ENCODE peak calls at places on chromosome 21, in seven cellular contexts. Q is foreskin fibroblast, Z is endothelial cell, M is bronchial epithelial cell, V is kidney epithelial cell, P is left ventricle myocardium inferior, I is fibroblast of lung. Y is an unnamed sample.

GRCh38 chr21:37257526-37257966 is 9.6 kb downstream of the VPS26C start:
- DNase-seq in Q (no peak), Z (no peak), M (no peak), V (no peak), P (peak; percentile 23), I (peak; percentile 33), Y (peak; percentile 8)

GRCh38 chr21:46095106-46095719 is 2.7 kb upstream of the COL6A2 start:
- DNase-seq in Q (no peak), Z (no peak), M (no peak), V (no peak), P (no peak), I (no peak), Y (no peak)

GRCh38 chr21:46096596-46096981 is 1.3 kb upstream of the COL6A2 start:
- DNase-seq in Q (no peak), Z (peak; percentile 2), M (no peak), V (no peak), P (no peak), I (no peak), Y (no peak)

GRCh38 chr21:23401278-23401677 is 2206.0 kb downstream of the MRPL39 start:
- DNase-seq in Q (no peak), Z (no peak), M (peak; percentile 10), V (no peak), P (no peak), I (no peak), Y (no peak)

GRCh38 chr21:46060596-46061061 is 37.3 kb upstream of the COL6A2 start:
- DNase-seq in Q (peak; percentile 100), Z (no peak), M (no peak), V (peak; percentile 88), P (peak; percentile 75), I (peak; percentile 100), Y (peak; percentile 93)

GRCh38 chr21:31310750-31311149 is 33.3 kb downstream of the TIAM1 start:
- DNase-seq in Q (peak; percentile 30), Z (no peak), M (peak; percentile 96), V (no peak), P (no peak), I (peak; percentile 35), Y (no peak)

GRCh38 chr21:46665566-46665965 is 30.1 kb downstream of the PRMT2 start:
- DNase-seq in Q (no peak), Z (no peak), M (no peak), V (no peak), P (no peak), I (no peak), Y (no peak)

GRCh38 chr21:23874271-23874670 is 1733.0 kb downstream of the MRPL39 start:
- DNase-seq in Q (no peak), Z (no peak), M (no peak), V (no peak), P (no peak), I (no peak), Y (no peak)

GRCh38 chr21:45324430-45325205 is 36.9 kb upstream of the POFUT2 start:
- DNase-seq in Q (no peak), Z (no peak), M (no peak), V (no peak), P (peak; percentile 20), I (no peak), Y (no peak)

GRCh38 chr21:46436586-46436985 is 22.1 kb upstream of the DIP2A start:
- DNase-seq in Q (no peak), Z (no peak), M (no peak), V (no peak), P (no peak), I (no peak), Y (no peak)

GRCh38 chr21:14875704-14876364 is 189.0 kb downstream of the NRIP1 start:
- DNase-seq in Q (peak; percentile 34), Z (no peak), M (no peak), V (peak; percentile 86), P (no peak), I (peak; percentile 25), Y (no peak)

GRCh38 chr21:39728341-39728740 is 16.6 kb upstream of the IGSF5 start:
- DNase-seq in Q (no peak), Z (no peak), M (no peak), V (no peak), P (no peak), I (no peak), Y (no peak)

GRCh38 chr21:17688912-17689874 is 76.5 kb upstream of the BTG3 start:
- DNase-seq in Q (no peak), Z (no peak), M (peak; percentile 96), V (peak; percentile 37), P (peak; percentile 23), I (peak; percentile 67), Y (peak; percentile 58)
- TF ChIP-seq CTCF in Q (peak; percentile 16), Z (peak; percentile 41), M (peak; percentile 47), V (peak; percentile 21), P (no peak), I (no peak), Y (peak; percentile 53)

DNA sequence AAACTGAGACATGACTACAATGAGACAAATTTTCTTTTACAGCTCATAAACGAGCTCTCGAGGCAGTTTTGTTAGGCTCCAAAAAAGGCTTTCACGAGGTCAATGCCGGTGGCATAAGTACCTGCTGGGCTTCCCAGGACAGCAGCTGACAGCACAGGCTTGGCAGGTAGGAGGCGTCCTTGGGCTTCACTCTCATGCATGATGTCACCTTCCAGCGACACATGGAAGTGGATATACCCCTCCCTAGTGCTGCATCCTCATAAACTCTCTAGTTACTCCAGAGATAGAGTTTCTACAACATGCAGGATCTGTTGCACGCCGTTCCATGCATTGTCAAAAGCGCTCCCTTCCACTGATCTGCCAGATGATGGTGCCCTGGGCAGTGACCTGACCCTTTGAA is 112.5 kb upstream of the PAXBP1 start:
- DNase-seq in Q (no peak), Z (no peak), M (no peak), V (no peak), P (no peak), I (no peak), Y (no peak)
- TF ChIP-seq CTCF in Q (no peak), Z (no peak), M (no peak), V (peak; percentile 2), P (no peak), I (no peak), Y (no peak)

GRCh38 chr21:26961704-26962103 is 5.2 kb downstream of the ADAMTS5 start:
- DNase-seq in Q (peak; percentile 32), Z (peak; percentile 12), M (no peak), V (no peak), P (no peak), I (no peak), Y (no peak)
- TF ChIP-seq CTCF in Q (no peak), Z (peak; percentile 33), M (peak; percentile 23), V (peak; percentile 43), P (peak; percentile 29), I (no peak), Y (peak; percentile 61)

GRCh38 chr21:33325222-33326067 is 675 bp downstream of the IFNAR1 start:
- DNase-seq in Q (peak; percentile 78), Z (peak; percentile 46), M (peak; percentile 65), V (peak; percentile 19), P (peak; percentile 76), I (peak; percentile 58), Y (peak; percentile 76)

GRCh38 chr21:33327792-33328433 is 3.1 kb downstream of the IFNAR1 start:
- DNase-seq in Q (no peak), Z (no peak), M (no peak), V (no peak), P (no peak), I (no peak), Y (no peak)

GRCh38 chr21:33327326-33327725 is 2.6 kb downstream of the IFNAR1 start:
- DNase-seq in Q (no peak), Z (no peak), M (no peak), V (no peak), P (no peak), I (no peak), Y (no peak)

GRCh38 chr21:33324311-33325221 is at the start of gene IFNAR1:
- DNase-seq in Q (peak; percentile 99), Z (peak; percentile 94), M (peak; percentile 93), V (peak; percentile 89), P (peak; percentile 99), I (peak; percentile 96), Y (peak; percentile 96)
- TF ChIP-seq CTCF in Q (no peak), Z (no peak), M (no peak), V (no peak), P (no peak), I (no peak), Y (no peak)

DNA sequence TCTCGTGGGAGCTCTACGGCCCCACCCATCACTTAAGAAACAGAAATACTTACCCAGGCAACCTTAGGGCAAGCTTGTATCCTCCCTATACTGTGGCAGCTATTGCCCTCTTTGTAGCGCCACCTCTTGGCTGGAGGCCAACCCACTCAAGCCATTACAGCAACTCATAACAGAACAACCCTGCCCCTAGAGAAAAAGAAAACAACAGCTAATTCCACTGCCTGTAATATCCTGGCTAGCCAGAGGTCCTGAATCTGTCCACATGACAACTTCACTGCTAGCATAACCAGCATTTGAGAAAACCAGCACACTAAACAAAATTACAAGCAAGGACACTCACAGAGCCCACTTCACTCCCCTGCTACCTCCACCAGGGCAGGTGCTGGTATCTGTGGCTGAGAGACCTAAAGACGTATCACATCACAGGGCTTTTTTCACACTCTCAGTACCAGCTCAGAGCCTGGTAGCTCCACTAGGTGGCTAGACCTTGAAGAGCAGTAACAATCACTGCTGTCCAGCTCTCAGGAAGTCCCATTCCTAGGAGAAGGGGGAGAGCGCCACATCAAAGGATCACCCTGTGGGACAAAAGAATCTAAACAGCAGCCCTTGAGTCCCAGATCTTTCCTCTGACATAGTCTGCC is 14.5 kb upstream of the MX1 start:
- DNase-seq in Q (no peak), Z (no peak), M (peak; percentile 28), V (no peak), P (no peak), I (no peak), Y (no peak)
- TF ChIP-seq CTCF in Q (no peak), Z (no peak), M (peak; percentile 35), V (peak; percentile 21), P (peak; percentile 43), I (no peak), Y (no peak)

DNA sequence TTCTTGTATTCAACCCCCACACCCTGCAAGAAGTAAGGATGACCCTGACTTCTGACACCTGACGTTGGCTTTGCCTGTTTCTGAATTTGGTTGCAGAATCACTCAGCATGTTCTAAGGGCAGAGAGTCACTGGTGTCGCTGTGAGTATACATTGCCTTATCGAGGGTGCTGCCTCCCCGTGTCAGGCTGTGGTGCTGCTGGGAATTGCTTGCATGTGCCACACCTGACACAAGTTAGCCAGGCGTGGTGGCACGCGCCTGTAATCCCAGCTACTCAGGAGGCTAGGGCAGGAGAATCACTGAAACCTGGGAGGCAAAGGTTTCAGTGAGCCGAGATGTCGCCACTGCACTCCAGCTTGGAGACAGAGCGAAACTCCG is 45.9 kb downstream of the WDR4 start:
- DNase-seq in Q (peak; percentile 56), Z (peak; percentile 28), M (peak; percentile 23), V (no peak), P (no peak), I (no peak), Y (no peak)
- TF ChIP-seq CTCF in Q (no peak), Z (no peak), M (peak; percentile 39), V (peak; percentile 33), P (peak; percentile 19), I (no peak), Y (no peak)

DNA sequence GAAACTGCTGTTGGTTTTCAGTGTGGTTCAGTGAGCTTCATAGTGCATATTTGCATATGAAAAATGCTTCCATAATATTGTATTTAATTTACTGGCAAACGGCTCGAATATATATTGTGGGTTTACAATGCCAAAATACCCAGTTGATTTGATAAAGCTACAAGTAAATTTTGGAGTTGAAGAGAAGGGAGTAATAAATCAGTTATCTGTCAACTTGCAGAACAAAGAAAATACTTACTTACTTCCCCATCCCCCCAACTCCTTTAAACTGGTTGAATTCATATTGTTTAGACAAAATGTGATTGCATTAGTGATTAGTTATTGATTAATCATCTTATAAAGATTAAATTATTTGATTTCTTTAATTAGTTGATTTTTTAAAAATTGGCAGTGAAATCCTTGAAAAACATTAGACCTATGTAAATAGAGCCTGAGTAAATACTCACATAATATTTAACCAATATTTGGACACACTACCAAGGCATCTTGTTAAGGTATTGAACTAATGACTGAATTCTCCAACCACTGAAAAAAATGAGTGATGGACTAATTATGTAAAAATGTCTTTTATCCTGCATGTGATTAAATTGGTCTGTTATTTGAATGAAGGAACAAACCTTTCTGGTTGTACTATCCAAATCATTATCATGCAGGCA is 122.8 kb upstream of the APP start:
- DNase-seq in Q (no peak), Z (no peak), M (no peak), V (no peak), P (no peak), I (no peak), Y (no peak)
- TF ChIP-seq CTCF in Q (no peak), Z (no peak), M (no peak), V (no peak), P (no peak), I (no peak), Y (no peak)